ENCODE peak calls at places on chromosomes 3 and 15, in eight cellular contexts. One of them, this sample, is unnamed.

GRCh38 chr15:77499087-77499765 is 78.5 kb downstream of the HMG20A start:
- DNase-seq in colonic mucosa: no peak
- DNase-seq in heart left ventricle: no peak
- DNase-seq in lower leg skin: no peak
- DNase-seq in brain microvascular endothelial cell: no peak
- DNase-seq in GM10248: no peak
- DNase-seq in type B pancreatic cell: no peak
- DNase-seq in tibial nerve: no peak
- DNase-seq in this sample: no peak

GRCh38 chr3:140630866-140631265 is 47.0 kb upstream of the TRIM42 start:
- DNase-seq in tibial nerve: no peak
- DNase-seq in brain microvascular endothelial cell: peak; percentile 41
- DNase-seq in type B pancreatic cell: no peak
- DNase-seq in heart left ventricle: no peak
- DNase-seq in colonic mucosa: no peak
- DNase-seq in GM10248: no peak
- DNase-seq in lower leg skin: no peak
- DNase-seq in this sample: no peak

GRCh38 chr3:55795736-55796135 is 308.6 kb upstream of the WNT5A start:
- DNase-seq in GM10248: no peak
- DNase-seq in tibial nerve: no peak
- DNase-seq in heart left ventricle: no peak
- DNase-seq in brain microvascular endothelial cell: peak; percentile 20
- DNase-seq in colonic mucosa: no peak
- DNase-seq in type B pancreatic cell: no peak
- DNase-seq in lower leg skin: no peak
- DNase-seq in this sample: no peak

GRCh38 chr15:89629829-89630228 is 25.4 kb downstream of the KIF7 start:
- DNase-seq in heart left ventricle: no peak
- DNase-seq in GM10248: peak; percentile 13
- DNase-seq in brain microvascular endothelial cell: no peak
- DNase-seq in colonic mucosa: no peak
- DNase-seq in tibial nerve: no peak
- DNase-seq in type B pancreatic cell: no peak
- DNase-seq in lower leg skin: peak; percentile 62
- DNase-seq in this sample: no peak

GRCh38 chr15:25238716-25239470 is 199.9 kb downstream of the UBE3A start:
- DNase-seq in colonic mucosa: no peak
- DNase-seq in tibial nerve: no peak
- DNase-seq in type B pancreatic cell: no peak
- DNase-seq in brain microvascular endothelial cell: no peak
- DNase-seq in GM10248: no peak
- DNase-seq in lower leg skin: peak; percentile 48
- DNase-seq in heart left ventricle: peak; percentile 5
- DNase-seq in this sample: no peak

GRCh38 chr15:39509941-39510845 is 70.7 kb upstream of the THBS1 start:
- DNase-seq in brain microvascular endothelial cell: no peak
- DNase-seq in GM10248: no peak
- DNase-seq in lower leg skin: no peak
- DNase-seq in heart left ventricle: peak; percentile 77
- DNase-seq in colonic mucosa: no peak
- DNase-seq in type B pancreatic cell: no peak
- DNase-seq in tibial nerve: no peak
- DNase-seq in this sample: no peak

GRCh38 chr15:98703291-98703690 is 55.0 kb downstream of the IGF1R start:
- DNase-seq in type B pancreatic cell: no peak
- DNase-seq in brain microvascular endothelial cell: no peak
- DNase-seq in heart left ventricle: no peak
- DNase-seq in colonic mucosa: no peak
- DNase-seq in GM10248: no peak
- DNase-seq in tibial nerve: no peak
- DNase-seq in lower leg skin: no peak
- DNase-seq in this sample: no peak

GRCh38 chr3:61250784-61251173 is 473 bp downstream of the FHIT start:
- DNase-seq in lower leg skin: peak; percentile 89
- DNase-seq in type B pancreatic cell: no peak
- DNase-seq in GM10248: peak; percentile 38
- DNase-seq in heart left ventricle: peak; percentile 46
- DNase-seq in brain microvascular endothelial cell: no peak
- DNase-seq in tibial nerve: peak; percentile 48
- DNase-seq in colonic mucosa: peak; percentile 52
- DNase-seq in this sample: no peak

GRCh38 chr3:114558271-114558670 is 264.4 kb downstream of the TIGIT start:
- DNase-seq in GM10248: no peak
- DNase-seq in type B pancreatic cell: no peak
- DNase-seq in colonic mucosa: no peak
- DNase-seq in heart left ventricle: no peak
- DNase-seq in brain microvascular endothelial cell: no peak
- DNase-seq in tibial nerve: no peak
- DNase-seq in lower leg skin: no peak
- DNase-seq in this sample: no peak

GRCh38 chr15:44554934-44555723 is 18.2 kb downstream of the EIF3J start:
- DNase-seq in lower leg skin: no peak
- DNase-seq in brain microvascular endothelial cell: no peak
- DNase-seq in tibial nerve: no peak
- DNase-seq in heart left ventricle: no peak
- DNase-seq in type B pancreatic cell: no peak
- DNase-seq in GM10248: no peak
- DNase-seq in colonic mucosa: no peak
- DNase-seq in this sample: no peak

GRCh38 chr3:136343873-136344281 is 93.7 kb downstream of the PCCB start:
- DNase-seq in heart left ventricle: peak; percentile 86
- DNase-seq in colonic mucosa: peak; percentile 93
- DNase-seq in brain microvascular endothelial cell: peak; percentile 99
- DNase-seq in GM10248: no peak
- DNase-seq in tibial nerve: peak; percentile 76
- DNase-seq in type B pancreatic cell: no peak
- DNase-seq in lower leg skin: peak; percentile 94
- DNase-seq in this sample: peak; percentile 82

GRCh38 chr15:51688863-51689262 is 7.6 kb downstream of the SCG3 start:
- DNase-seq in brain microvascular endothelial cell: no peak
- DNase-seq in heart left ventricle: no peak
- DNase-seq in GM10248: no peak
- DNase-seq in lower leg skin: no peak
- DNase-seq in type B pancreatic cell: no peak
- DNase-seq in colonic mucosa: no peak
- DNase-seq in tibial nerve: no peak
- DNase-seq in this sample: no peak

DNA sequence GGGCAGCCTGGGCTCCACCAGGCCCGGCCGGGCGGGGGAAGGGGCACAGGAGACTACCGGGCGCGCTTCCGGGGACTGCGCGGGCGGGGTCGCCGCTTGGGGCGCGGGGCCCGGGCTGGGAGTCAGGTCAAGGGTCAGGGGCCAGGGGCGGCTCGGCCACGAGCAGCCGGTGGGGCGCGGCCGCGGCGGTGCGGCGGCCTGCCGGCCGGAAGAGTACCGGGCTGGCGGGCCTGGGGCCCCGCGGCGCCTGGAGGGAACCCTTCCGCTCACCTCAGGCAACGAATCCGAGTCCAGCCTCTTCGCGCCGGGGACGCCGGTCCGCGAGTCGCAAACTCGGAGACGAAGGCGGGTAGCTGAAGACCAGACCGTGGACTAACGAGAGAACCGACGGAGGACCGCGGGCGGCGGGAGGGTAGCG is 217 bp downstream of the RHOA start:
- DNase-seq in tibial nerve: no peak
- DNase-seq in heart left ventricle: peak; percentile 70
- DNase-seq in type B pancreatic cell: peak; percentile 72
- DNase-seq in GM10248: peak; percentile 43
- DNase-seq in brain microvascular endothelial cell: no peak
- DNase-seq in lower leg skin: peak; percentile 87
- DNase-seq in colonic mucosa: peak; percentile 60
- DNase-seq in this sample: no peak
- TF ChIP-seq CTCF in tibial nerve: no peak
- TF ChIP-seq CTCF in heart left ventricle: no peak
- TF ChIP-seq CTCF in type B pancreatic cell: no peak
- TF ChIP-seq CTCF in GM10248: no peak
- TF ChIP-seq CTCF in brain microvascular endothelial cell: no peak
- TF ChIP-seq CTCF in lower leg skin: no peak
- TF ChIP-seq CTCF in colonic mucosa: no peak
- TF ChIP-seq CTCF in this sample: no peak

GRCh38 chr3:142022381-142022780 is 127.0 kb downstream of the TFDP2 start:
- DNase-seq in colonic mucosa: no peak
- DNase-seq in brain microvascular endothelial cell: peak; percentile 4
- DNase-seq in heart left ventricle: no peak
- DNase-seq in tibial nerve: no peak
- DNase-seq in type B pancreatic cell: no peak
- DNase-seq in lower leg skin: no peak
- DNase-seq in GM10248: peak; percentile 26
- DNase-seq in this sample: no peak
- TF ChIP-seq CTCF in colonic mucosa: no peak
- TF ChIP-seq CTCF in brain microvascular endothelial cell: no peak
- TF ChIP-seq CTCF in heart left ventricle: peak; percentile 20
- TF ChIP-seq CTCF in tibial nerve: no peak
- TF ChIP-seq CTCF in type B pancreatic cell: peak; percentile 27
- TF ChIP-seq CTCF in lower leg skin: no peak
- TF ChIP-seq CTCF in GM10248: peak; percentile 58
- TF ChIP-seq CTCF in this sample: no peak

DNA sequence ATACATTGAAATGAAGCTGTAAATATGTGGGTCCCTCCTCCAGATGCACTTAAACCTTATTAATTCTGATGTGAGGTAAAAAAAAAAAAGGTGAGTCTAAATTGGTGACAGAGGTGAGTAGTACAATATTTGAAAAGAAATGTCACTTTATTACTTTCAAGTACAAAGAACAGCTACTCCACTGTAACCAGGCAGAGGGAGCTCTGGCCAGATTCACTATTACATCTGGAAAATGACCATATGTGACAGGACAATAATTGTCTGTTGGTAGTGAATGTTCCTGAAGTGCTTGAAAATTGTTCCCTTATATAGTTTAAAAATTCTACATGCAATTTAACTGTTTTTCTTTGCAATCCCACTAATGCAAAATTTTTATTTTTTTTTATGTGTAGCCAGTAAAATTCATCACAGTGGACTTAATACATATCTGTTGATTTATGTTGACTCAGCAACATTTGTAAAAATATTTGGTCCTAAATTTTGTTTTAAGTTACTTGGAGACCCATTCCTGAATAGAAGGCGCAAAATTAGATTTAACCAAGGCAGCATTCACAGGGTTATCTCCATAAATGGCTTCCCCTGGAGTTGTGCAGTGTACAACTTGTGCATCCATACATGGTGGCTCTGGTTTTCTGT is 231.9 kb upstream of the TBC1D5 start:
- DNase-seq in type B pancreatic cell: no peak
- DNase-seq in tibial nerve: no peak
- DNase-seq in lower leg skin: no peak
- DNase-seq in brain microvascular endothelial cell: no peak
- DNase-seq in colonic mucosa: no peak
- DNase-seq in GM10248: no peak
- DNase-seq in heart left ventricle: no peak
- DNase-seq in this sample: no peak
- TF ChIP-seq CTCF in type B pancreatic cell: peak; percentile 39
- TF ChIP-seq CTCF in tibial nerve: no peak
- TF ChIP-seq CTCF in lower leg skin: no peak
- TF ChIP-seq CTCF in brain microvascular endothelial cell: peak; percentile 57
- TF ChIP-seq CTCF in colonic mucosa: no peak
- TF ChIP-seq CTCF in GM10248: no peak
- TF ChIP-seq CTCF in heart left ventricle: no peak
- TF ChIP-seq CTCF in this sample: peak; percentile 29

DNA sequence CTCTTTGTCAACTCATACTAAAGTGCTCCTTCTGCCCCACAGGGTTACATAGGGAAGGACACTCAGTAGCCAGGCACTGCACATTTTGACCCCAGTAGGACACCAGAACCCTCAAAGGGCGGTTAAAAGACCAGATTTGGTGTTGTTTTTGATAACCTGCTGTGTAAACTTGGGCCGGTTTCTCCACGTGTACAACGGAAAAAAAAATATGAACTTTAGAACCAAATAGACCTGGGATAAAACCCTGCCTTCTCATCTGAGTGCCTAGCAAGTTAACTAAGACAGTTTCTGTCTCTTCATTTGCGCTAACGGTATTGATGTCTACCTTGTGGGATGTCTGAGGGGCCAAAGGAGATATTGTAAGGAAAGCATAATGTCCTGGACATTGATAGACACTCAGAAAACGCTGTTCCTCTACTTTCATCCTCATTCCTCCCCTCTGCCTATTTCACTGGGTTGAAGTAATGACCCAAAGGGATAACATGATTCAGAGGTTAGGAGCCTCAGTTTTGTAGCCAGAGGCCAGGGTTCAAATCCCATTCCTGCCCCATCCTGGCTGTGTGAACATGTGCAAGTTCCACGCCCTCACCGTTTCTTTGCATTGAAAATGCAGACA is 155.9 kb upstream of the LPP start:
- DNase-seq in lower leg skin: no peak
- DNase-seq in tibial nerve: no peak
- DNase-seq in brain microvascular endothelial cell: no peak
- DNase-seq in colonic mucosa: no peak
- DNase-seq in type B pancreatic cell: no peak
- DNase-seq in heart left ventricle: no peak
- DNase-seq in GM10248: no peak
- DNase-seq in this sample: no peak
- TF ChIP-seq CTCF in lower leg skin: no peak
- TF ChIP-seq CTCF in tibial nerve: no peak
- TF ChIP-seq CTCF in brain microvascular endothelial cell: no peak
- TF ChIP-seq CTCF in colonic mucosa: no peak
- TF ChIP-seq CTCF in type B pancreatic cell: no peak
- TF ChIP-seq CTCF in heart left ventricle: no peak
- TF ChIP-seq CTCF in GM10248: no peak
- TF ChIP-seq CTCF in this sample: no peak

This sample was measured in AG09319.